ENCODE peak calls at places on chromosome 22, in six cellular contexts. Q, B, N, F, V and R are unnamed samples.

GRCh38 chr22:17803871-17804270 is 29.6 kb upstream of the BID start:
- DNase-seq in Q (no peak), B (no peak), N (no peak), F (no peak), V (no peak), R (no peak)

GRCh38 chr22:25081409-25081824 is 118.2 kb upstream of the CRYBB3 start:
- DNase-seq in Q (no peak), B (no peak), N (no peak), F (peak; percentile 63), V (peak; percentile 33), R (peak; percentile 47)

GRCh38 chr22:45120931-45121330 is 42.8 kb upstream of the NUP50 start:
- DNase-seq in Q (no peak), B (no peak), N (no peak), F (no peak), V (peak; percentile 74), R (no peak)

GRCh38 chr22:35606916-35607315 is 10.2 kb downstream of the MB start:
- DNase-seq in Q (no peak), B (no peak), N (no peak), F (no peak), V (no peak), R (no peak)

GRCh38 chr22:44724859-44725258 is 22.9 kb downstream of the PRR5 start:
- DNase-seq in Q (no peak), B (no peak), N (no peak), F (no peak), V (no peak), R (no peak)

GRCh38 chr22:30371981-30372380 is 15.2 kb downstream of the CCDC157 start:
- DNase-seq in Q (no peak), B (no peak), N (no peak), F (no peak), V (no peak), R (no peak)

GRCh38 chr22:19069451-19069850 is 52.8 kb downstream of the DGCR2 start:
- DNase-seq in Q (no peak), B (no peak), N (no peak), F (no peak), V (no peak), R (no peak)

GRCh38 chr22:27149886-27150529 is 492.6 kb downstream of the MIAT start:
- DNase-seq in Q (no peak), B (no peak), N (no peak), F (no peak), V (no peak), R (peak; percentile 53)

GRCh38 chr22:20258584-20259335 is 9.4 kb downstream of the RTN4R start:
- DNase-seq in Q (no peak), B (no peak), N (no peak), F (peak; percentile 36), V (no peak), R (no peak)

GRCh38 chr22:45528046-45528445 is 25.4 kb downstream of the FBLN1 start:
- DNase-seq in Q (no peak), B (no peak), N (no peak), F (no peak), V (no peak), R (no peak)

DNA sequence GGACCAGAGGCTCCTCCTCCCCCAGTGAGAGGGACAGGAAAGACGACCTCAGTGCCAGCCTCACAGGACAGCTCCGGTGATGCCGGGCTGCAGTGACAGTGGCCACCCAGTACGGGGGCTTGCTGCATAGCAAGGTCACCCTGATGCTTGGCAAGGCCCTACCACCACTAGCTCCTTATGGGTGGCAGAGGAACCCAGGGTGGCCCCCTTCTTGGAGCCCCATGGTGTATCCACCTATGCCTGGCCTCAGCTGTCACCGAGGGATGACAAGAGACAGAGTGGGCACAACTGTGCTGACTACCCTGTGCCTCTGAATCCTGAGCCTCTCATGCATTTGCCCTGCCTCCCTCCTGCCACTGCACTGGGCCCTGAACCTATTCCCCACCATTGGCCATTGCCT is 809.2 kb downstream of the TBC1D22A start:
- DNase-seq in Q (no peak), B (no peak), N (no peak), F (no peak), V (no peak), R (no peak)
- TF ChIP-seq CTCF in Q (no peak), B (no peak), N (no peak), F (no peak), V (no peak), R (no peak)

DNA sequence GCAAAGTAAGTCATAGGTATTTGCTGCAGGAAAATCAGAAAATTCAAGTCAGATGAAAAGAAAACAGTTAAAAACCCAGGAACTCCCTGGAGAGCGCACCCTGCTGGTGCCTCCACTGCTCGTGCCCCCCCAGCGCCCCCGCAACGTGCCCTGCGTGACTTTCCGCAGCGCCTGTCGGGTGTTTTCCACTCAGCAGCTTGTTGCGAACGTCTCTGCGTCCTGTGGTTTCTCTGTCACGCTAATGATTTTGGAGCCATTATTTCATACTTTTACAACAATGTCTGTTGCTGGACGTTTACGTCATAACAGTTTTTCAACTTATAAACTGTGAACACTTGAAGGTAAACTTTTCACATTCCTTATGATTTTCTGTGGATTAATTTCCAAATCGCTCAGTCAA is 5.0 kb downstream of the CRELD2 start:
- DNase-seq in Q (no peak), B (no peak), N (no peak), F (no peak), V (no peak), R (no peak)
- TF ChIP-seq CTCF in Q (no peak), B (peak; percentile 11), N (no peak), F (no peak), V (peak; percentile 38), R (peak; percentile 6)

DNA sequence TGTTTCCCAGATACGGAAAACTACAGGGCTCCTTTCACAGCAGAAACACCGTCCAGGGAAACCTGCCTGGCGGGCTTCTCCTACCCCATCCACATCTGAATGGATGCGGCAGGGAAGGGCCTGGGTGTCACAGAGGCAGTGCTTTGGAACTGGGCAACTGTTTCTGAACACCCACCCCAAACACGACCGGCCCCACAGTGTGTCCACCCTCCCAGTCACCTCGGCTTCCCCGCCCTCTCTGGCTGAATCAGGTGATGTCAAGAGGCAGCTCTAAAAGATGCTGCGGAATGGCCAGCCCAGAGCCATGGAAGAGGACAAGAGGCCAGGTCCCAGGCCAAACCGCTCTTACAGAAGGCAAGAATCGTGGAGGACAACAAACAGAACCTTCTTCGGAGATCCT is 22.0 kb downstream of the IFT27 start:
- DNase-seq in Q (no peak), B (no peak), N (no peak), F (no peak), V (no peak), R (no peak)
- TF ChIP-seq CTCF in Q (no peak), B (no peak), N (no peak), F (no peak), V (no peak), R (no peak)

GRCh38 chr22:37765953-37766566 is 41.7 kb upstream of the GCAT start:
- DNase-seq in Q (no peak), B (no peak), N (no peak), F (no peak), V (no peak), R (no peak)

GRCh38 chr22:37769056-37769455 is 38.7 kb upstream of the GCAT start:
- DNase-seq in Q (no peak), B (no peak), N (no peak), F (no peak), V (no peak), R (no peak)

GRCh38 chr22:37771081-37771480 is 36.7 kb upstream of the GCAT start:
- DNase-seq in Q (no peak), B (no peak), N (no peak), F (no peak), V (no peak), R (no peak)

GRCh38 chr22:37765498-37765897 is 42.2 kb upstream of the GCAT start:
- DNase-seq in Q (no peak), B (no peak), N (no peak), F (no peak), V (no peak), R (no peak)

DNA sequence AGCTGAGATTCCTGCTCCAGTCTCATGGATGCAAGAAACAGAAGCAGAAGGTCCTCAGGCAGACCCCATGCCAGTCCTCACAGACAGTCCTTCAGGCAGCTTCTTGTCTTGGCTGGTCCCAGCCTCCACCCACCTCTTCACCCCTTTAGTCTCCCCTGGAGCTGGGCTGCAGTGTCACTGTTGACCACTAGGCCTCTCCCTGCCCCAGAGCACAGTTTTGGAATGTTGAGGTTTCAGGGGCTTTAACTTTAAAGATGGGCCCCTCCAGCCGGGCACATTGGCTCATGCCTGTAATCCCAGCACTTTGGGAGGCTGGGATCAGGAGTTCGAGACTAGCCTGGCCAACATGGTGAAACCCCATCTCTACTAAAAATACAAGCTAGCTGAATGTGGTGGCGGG is 39.5 kb upstream of the GCAT start:
- DNase-seq in Q (no peak), B (no peak), N (no peak), F (no peak), V (no peak), R (no peak)
- TF ChIP-seq CTCF in Q (no peak), B (peak; percentile 34), N (no peak), F (peak; percentile 57), V (peak; percentile 47), R (peak; percentile 42)

GRCh38 chr22:37542959-37543358 is 17.3 kb upstream of the CDC42EP1 start:
- DNase-seq in Q (no peak), B (no peak), N (no peak), F (no peak), V (no peak), R (no peak)

GRCh38 chr22:37546436-37547248 is 13.6 kb upstream of the CDC42EP1 start:
- DNase-seq in Q (no peak), B (peak; percentile 87), N (peak; percentile 74), F (no peak), V (no peak), R (peak; percentile 84)

GRCh38 chr22:37545703-37546435 is 14.4 kb upstream of the CDC42EP1 start:
- DNase-seq in Q (peak; percentile 55), B (peak; percentile 97), N (peak; percentile 97), F (peak; percentile 90), V (peak; percentile 72), R (peak; percentile 100)

GRCh38 chr22:37547249-37547741 is 13.0 kb upstream of the CDC42EP1 start:
- DNase-seq in Q (no peak), B (no peak), N (no peak), F (no peak), V (no peak), R (peak; percentile 53)

DNA sequence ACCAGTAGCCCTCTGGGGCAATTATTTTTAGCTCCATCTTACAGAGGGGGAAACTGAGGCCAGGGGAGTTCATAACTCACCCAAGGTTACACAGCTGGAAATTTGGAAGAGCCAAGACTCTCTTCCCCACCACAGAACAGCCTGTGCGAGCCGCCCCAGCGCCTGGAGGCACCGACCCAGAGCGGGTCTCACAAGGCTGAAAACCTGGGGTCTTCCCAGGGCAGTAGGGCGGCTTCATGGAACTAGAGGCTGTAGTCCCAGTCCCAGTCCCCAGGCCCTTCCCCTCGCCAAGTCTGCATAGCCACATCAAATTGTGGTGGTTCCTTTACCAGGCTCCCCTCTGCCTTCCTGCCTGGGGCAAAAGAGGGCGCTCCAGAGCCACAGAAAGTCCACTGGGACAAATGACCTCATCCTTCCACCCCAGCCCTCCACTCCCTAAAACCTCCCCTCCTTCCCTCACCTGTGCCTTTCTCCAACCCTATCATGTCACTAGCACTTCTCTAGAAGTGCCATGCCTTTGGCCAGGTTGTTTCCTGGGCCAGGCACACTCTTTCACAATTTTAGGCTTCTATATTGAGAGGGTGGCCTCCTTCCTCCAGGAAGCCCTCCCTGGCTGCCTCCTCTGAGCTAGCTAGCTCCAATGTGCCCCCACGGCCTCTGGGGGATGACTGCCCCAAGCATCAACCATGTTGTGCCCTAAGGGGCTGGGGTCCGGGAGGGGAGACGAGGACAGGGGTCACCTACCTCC is 15.2 kb upstream of the CDC42EP1 start:
- DNase-seq in Q (no peak), B (peak; percentile 58), N (peak; percentile 78), F (peak; percentile 90), V (peak; percentile 78), R (peak; percentile 80)
- TF ChIP-seq CTCF in Q (peak; percentile 61), B (peak; percentile 88), N (peak; percentile 69), F (peak; percentile 66), V (peak; percentile 74), R (peak; percentile 96)